ENCODE peak calls at places on chromosomes 4 and X, in six cellular contexts. F is MM.1S, L is hepatocyte, K is neural progenitor cell, M is OCI-LY7, O is SK-N-SH. Y is an unnamed sample.

GRCh38 chrX:127726227-127726626 is 326.0 kb downstream of the ACTRT1 start:
- DNase-seq in L (no peak), F (peak), M (no peak), O (no peak), K (no peak), Y (no peak)

GRCh38 chrX:25872786-25873185 is 265.4 kb upstream of the MAGEB18 start:
- DNase-seq in O (no peak), M (no peak), F (no peak), L (no peak), K (no peak), Y (no peak)

GRCh38 chrX:45681891-45682290 is 481.2 kb upstream of the DIPK2B start:
- DNase-seq in K (no peak), O (no peak), F (no peak), M (no peak), L (no peak), Y (no peak)

GRCh38 chr4:140163029-140163810 is 9.2 kb upstream of the MAML3 start:
- DNase-seq in O (no peak), M (no peak), L (no peak), K (peak), F (no peak), Y (no peak)

GRCh38 chr4:7366180-7366957 is 68.4 kb downstream of the PSAPL1 start:
- DNase-seq in O (peak), L (no peak), M (no peak), K (peak), F (no peak), Y (no peak)

GRCh38 chr4:185849543-185850185 is 37.7 kb upstream of the SORBS2 start:
- DNase-seq in M (no peak), K (no peak), L (no peak), O (no peak), F (no peak), Y (no peak)

GRCh38 chr4:125085-125820 is 952 bp downstream of the ZNF718 start:
- DNase-seq in O (no peak), K (peak), L (peak), M (peak), F (no peak), Y (peak)

GRCh38 chrX:78333521-78333920 is 6.1 kb upstream of the CYSLTR1 start:
- DNase-seq in L (no peak), K (no peak), M (peak), F (peak), O (no peak), Y (peak)

GRCh38 chr4:111510535-111510934 is 634.7 kb upstream of the FAM241A start:
- DNase-seq in M (no peak), O (no peak), F (no peak), K (no peak), L (no peak), Y (peak)

GRCh38 chrX:137052641-137053235 is 18.9 kb upstream of the GPR101 start:
- DNase-seq in K (peak), M (no peak), F (peak), L (no peak), O (peak), Y (peak)

GRCh38 chrX:10393899-10394298 is 226.5 kb downstream of the MID1 start:
- DNase-seq in K (no peak), O (no peak), M (no peak), L (no peak), F (no peak), Y (peak)

GRCh38 chrX:120559799-120560198 is 963 bp downstream of the CUL4B start:
- DNase-seq in M (peak), O (no peak), F (no peak), K (peak), L (no peak), Y (no peak)

GRCh38 chrX:5791721-5792120 is 436.9 kb downstream of the NLGN4X start:
- DNase-seq in O (no peak), K (no peak), L (no peak), F (no peak), M (no peak), Y (no peak)

GRCh38 chr4:1008840-1009646 is 2.4 kb upstream of the FGFRL1 start:
- DNase-seq in L (no peak), M (peak), F (no peak), K (no peak), O (no peak), Y (no peak)

GRCh38 chrX:135544338-135544948 is 24.0 kb downstream of the INTS6L start:
- DNase-seq in L (no peak), K (no peak), O (no peak), F (no peak), M (peak), Y (no peak)

DNA sequence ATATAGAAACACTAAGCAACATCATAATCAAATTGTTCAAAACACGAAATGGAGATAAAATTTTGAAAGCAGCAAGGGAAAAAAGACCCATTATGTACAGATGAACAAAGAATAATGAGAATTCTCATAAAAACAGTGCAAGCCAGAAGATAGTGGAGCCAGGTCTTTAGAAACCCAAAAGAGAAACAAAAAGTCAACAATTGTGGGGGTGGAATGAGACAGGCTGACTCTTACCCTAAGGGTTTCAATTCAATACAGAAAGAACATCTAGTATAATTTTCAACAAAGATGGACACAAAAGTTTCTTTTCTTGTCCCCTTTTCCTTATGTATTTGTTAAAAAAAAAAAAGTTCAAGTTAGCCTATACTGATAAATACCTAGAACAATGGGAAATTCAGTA is 34.0 kb upstream of the MAGEB2 start:
- DNase-seq in K (no peak), L (no peak), M (no peak), O (no peak), F (peak), Y (no peak)
- TF ChIP-seq EZH2phosphoT487 in K (no peak), L (no peak), M (no peak), O (no peak), F (no peak), Y (no peak)

DNA sequence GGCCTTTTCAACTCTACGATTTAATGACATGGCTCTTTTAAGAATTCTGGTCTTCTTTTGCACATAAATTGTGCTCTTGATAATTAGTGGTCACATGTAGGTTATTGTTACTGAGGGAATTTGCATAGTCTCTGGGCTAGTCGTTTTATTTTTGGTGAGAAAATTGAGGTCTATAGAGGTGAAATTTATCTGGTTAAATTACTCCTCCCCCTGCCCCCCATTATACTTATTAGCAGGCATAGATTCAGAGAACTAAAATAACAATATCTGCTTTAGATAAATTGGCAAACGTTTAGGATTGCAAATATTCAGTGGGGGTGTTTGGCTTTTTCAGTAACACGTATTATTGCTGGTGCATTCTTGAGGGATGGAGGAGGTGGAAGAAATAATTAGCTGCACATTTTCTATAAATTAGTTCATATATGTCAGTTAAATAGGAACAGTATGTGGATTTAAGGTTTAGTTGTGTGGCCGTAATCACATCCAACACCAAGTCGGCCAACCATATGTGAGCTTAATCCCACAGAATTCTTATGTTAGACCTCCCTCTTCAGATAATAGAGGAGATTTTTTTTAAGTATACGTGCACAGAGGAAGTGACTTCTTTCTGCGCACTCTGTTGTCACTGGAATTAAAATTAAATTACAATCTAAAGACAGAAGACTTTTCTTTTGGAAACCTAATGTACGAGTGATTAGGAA is 1.9 kb downstream of the SEPTIN11 start:
- DNase-seq in M (no peak), O (no peak), L (no peak), K (no peak), F (no peak), Y (no peak)
- TF ChIP-seq CTCF in M (no peak), O (no peak), L (peak), K (no peak), F (no peak), Y (no peak)

GRCh38 chrX:111759676-111760075 is 78.7 kb downstream of the ALG13 start:
- DNase-seq in K (no peak), F (no peak), L (no peak), M (no peak), O (no peak), Y (no peak)
- TF ChIP-seq EZH2phosphoT487 in K (no peak), F (no peak), L (no peak), M (no peak), O (no peak), Y (no peak)

GRCh38 chr4:75490155-75490554 is 24.0 kb downstream of the RCHY1 start:
- DNase-seq in L (peak), F (peak), M (peak), K (peak), O (no peak), Y (peak)
- TF ChIP-seq CTCF in L (peak), F (peak), M (peak), K (peak), O (peak), Y (peak)

GRCh38 chr4:118224239-118224829 is 128.5 kb downstream of the PRSS12 start:
- DNase-seq in L (peak), O (peak), M (peak), K (peak), F (peak), Y (peak)
- TF ChIP-seq EZH2phosphoT487 in L (no peak), O (no peak), M (no peak), K (no peak), F (no peak), Y (no peak)

GRCh38 chr4:127782025-127782274 is 172 bp upstream of the HSPA4L start:
- DNase-seq in M (no peak), L (peak), O (peak), F (peak), K (peak), Y (peak)

GRCh38 chr4:127783971-127784519 is 1.9 kb downstream of the HSPA4L start:
- DNase-seq in L (no peak), K (no peak), O (no peak), F (no peak), M (no peak), Y (no peak)

GRCh38 chr4:127781303-127782024 is 658 bp upstream of the HSPA4L start:
- DNase-seq in M (no peak), K (no peak), O (peak), L (peak), F (no peak), Y (peak)

GRCh38 chr4:127783026-127783769 is 1.1 kb downstream of the HSPA4L start:
- DNase-seq in F (peak), L (peak), O (peak), K (peak), M (no peak), Y (peak)

DNA sequence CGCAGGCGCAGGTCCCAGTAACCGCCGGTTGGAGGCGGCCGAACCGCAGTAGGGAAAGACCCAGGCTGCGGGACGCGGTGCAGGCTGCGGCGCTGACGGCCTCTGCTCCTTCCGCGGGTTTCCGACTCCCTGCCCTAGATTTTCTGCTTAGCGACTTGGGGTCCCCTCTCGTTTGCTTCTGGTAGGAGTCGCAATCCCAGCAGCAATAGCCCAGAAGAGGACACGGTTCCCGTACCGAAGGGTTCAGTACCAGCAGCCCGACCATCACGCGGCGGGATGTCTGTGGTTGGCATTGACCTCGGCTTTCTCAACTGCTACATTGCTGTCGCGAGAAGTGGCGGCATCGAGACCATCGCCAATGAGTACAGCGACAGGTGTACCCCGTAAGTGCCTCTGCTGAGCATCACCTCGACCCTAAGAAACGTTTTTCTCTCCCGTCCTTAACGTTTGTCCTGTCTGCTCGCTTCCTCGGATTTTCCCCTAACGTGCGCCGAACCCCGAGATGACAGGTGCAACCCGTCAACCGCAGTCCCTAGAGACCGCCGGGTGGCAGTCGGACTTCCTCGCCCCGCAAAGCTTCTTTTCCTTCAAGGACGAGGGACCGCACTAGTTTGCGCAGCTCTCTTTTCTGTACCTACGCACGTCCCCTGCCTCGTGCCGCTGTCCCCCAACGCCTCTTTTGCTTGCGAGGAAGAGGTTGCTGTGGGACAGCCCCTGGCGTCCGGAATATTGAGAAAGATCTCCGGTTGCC is at the start of gene HSPA4L:
- DNase-seq in M (peak), K (peak), O (no peak), L (peak), F (peak), Y (peak)
- TF ChIP-seq CTCF in M (no peak), K (peak), O (peak), L (peak), F (no peak), Y (no peak)

GRCh38 chr4:2241410-2242353 is at the start of the genes HAUS3 and POLN:
- DNase-seq in F (peak), L (peak), K (peak), M (peak), O (peak), Y (peak)

GRCh38 chr4:2246384-2247127 is 4.6 kb upstream of the HAUS3 start:
- DNase-seq in M (no peak), L (peak), O (peak), K (no peak), F (no peak), Y (no peak)

GRCh38 chr4:2244947-2245786 is 3.2 kb upstream of the HAUS3 start:
- DNase-seq in K (no peak), F (no peak), M (no peak), O (no peak), L (no peak), Y (no peak)

GRCh38 chr4:2245787-2246275 is 3.9 kb upstream of the HAUS3 start:
- DNase-seq in F (no peak), M (no peak), O (no peak), L (no peak), K (no peak), Y (no peak)

GRCh38 chr4:2243682-2244380 is 1.9 kb upstream of the HAUS3 start:
- DNase-seq in F (peak), O (peak), M (peak), K (no peak), L (peak), Y (no peak)
- TF ChIP-seq EZH2phosphoT487 in F (no peak), O (no peak), M (no peak), K (no peak), L (no peak), Y (no peak)